ENCODE peak calls at places on chromosomes 11 and 22, in ten cellular contexts. Q is OCI-LY7; X is CD8-positive, alpha-beta memory T cell; B is mammary epithelial cell; N is psoas muscle; D is dorsolateral prefrontal cortex; V is AG09309; U is spleen; L is kidney epithelial cell; E is tibial artery. C is an unnamed sample.
A peak's percentile ranks its signal among the peaks of the same experiment; 100 is the strongest.

GRCh38 chr11:121964591-121964990 is 151.4 kb downstream of the BLID start:
- DNase-seq in Q (no peak), X (no peak), B (no peak), N (peak; percentile 49), D (no peak), V (no peak), U (no peak), L (no peak), E (no peak), C (no peak)

GRCh38 chr22:30998329-30998728 is 29.3 kb downstream of the TUG1 start:
- DNase-seq in Q (no peak), X (no peak), B (no peak), N (no peak), D (no peak), V (no peak), U (no peak), L (no peak), E (no peak), C (no peak)

GRCh38 chr22:41242396-41243117 is 1.8 kb upstream of the CHADL start:
- DNase-seq in Q (no peak), X (no peak), B (no peak), N (no peak), D (no peak), V (no peak), U (no peak), L (no peak), E (no peak), C (no peak)

GRCh38 chr22:37284126-37284806 is 2.0 kb downstream of the CYTH4 start:
- DNase-seq in Q (no peak), X (no peak), B (no peak), N (no peak), D (no peak), V (no peak), U (peak; percentile 80), L (no peak), E (no peak), C (no peak)

GRCh38 chr11:44737686-44738085 is 10.9 kb downstream of the TSPAN18 start:
- DNase-seq in Q (no peak), X (no peak), B (no peak), N (no peak), D (no peak), V (no peak), U (no peak), L (no peak), E (no peak), C (no peak)

GRCh38 chr22:50034126-50035081 is 21.8 kb upstream of the IL17REL start:
- DNase-seq in Q (no peak), X (no peak), B (no peak), N (no peak), D (no peak), V (no peak), U (peak; percentile 56), L (no peak), E (no peak), C (no peak)

GRCh38 chr11:46913484-46913883 is 4.9 kb downstream of the LRP4 start:
- DNase-seq in Q (no peak), X (no peak), B (no peak), N (no peak), D (no peak), V (no peak), U (no peak), L (no peak), E (no peak), C (no peak)

GRCh38 chr11:114026355-114026754 is 33.2 kb upstream of the ZBTB16 start:
- DNase-seq in Q (peak; percentile 21), X (peak; percentile 40), B (no peak), N (no peak), D (no peak), V (no peak), U (no peak), L (no peak), E (no peak), C (no peak)

GRCh38 chr11:93532285-93532789 is 10.9 kb downstream of the SMCO4 start:
- DNase-seq in Q (no peak), X (no peak), B (no peak), N (no peak), D (no peak), V (no peak), U (no peak), L (no peak), E (no peak), C (no peak)

GRCh38 chr22:20001082-20001638 is 15.5 kb downstream of the ARVCF start:
- DNase-seq in Q (no peak), X (no peak), B (no peak), N (no peak), D (no peak), V (no peak), U (peak; percentile 53), L (no peak), E (peak; percentile 48), C (no peak)

GRCh38 chr22:30386960-30387848 is at the start of gene RNF215:
- DNase-seq in Q (peak; percentile 86), X (peak; percentile 80), B (peak; percentile 59), N (peak; percentile 92), D (peak; percentile 70), V (peak; percentile 8), U (peak; percentile 96), L (no peak), E (peak; percentile 91), C (peak; percentile 27)

GRCh38 chr11:33670250-33671011 is 30.2 kb downstream of the C11orf91 start:
- DNase-seq in Q (no peak), X (no peak), B (peak; percentile 69), N (no peak), D (no peak), V (no peak), U (no peak), L (no peak), E (no peak), C (no peak)

GRCh38 chr11:119263352-119263940 is 53.5 kb downstream of the MCAM start:
- DNase-seq in Q (peak; percentile 23), X (peak; percentile 39), B (no peak), N (no peak), D (no peak), V (no peak), U (no peak), L (no peak), E (no peak), C (no peak)

GRCh38 chr22:23910496-23911190 is 16.5 kb downstream of the MIF start:
- DNase-seq in Q (no peak), X (no peak), B (no peak), N (no peak), D (no peak), V (no peak), U (no peak), L (no peak), E (peak; percentile 25), C (no peak)

GRCh38 chr11:85540635-85541034 is 86.5 kb downstream of the DLG2 start:
- DNase-seq in Q (no peak), X (no peak), B (no peak), N (peak; percentile 49), D (no peak), V (no peak), U (no peak), L (no peak), E (no peak), C (no peak)

DNA sequence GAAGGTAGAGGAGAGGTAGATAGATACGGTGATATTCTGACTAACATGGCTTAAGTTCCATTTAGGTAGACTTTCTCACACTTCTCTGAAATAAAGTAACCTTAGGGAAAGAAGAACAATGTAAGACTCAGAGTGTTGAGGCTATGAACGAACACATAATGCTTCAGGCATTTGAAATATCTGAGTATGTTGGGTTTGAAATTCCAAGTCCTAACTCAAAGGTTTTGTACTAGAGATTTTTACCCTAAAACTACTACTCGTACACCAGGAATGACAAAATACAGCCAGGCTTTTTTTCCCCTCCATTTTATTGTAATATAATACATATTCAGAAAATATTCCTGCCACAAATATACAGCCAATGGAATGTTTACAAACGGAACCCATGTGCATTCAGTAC is 592.6 kb downstream of the ETS1 start:
- DNase-seq in Q (no peak), X (no peak), B (peak; percentile 59), N (no peak), D (no peak), V (peak; percentile 23), U (no peak), L (peak; percentile 47), E (no peak), C (no peak)
- H3K4me3 ChIP-seq in Q (no peak overlapping the region), X (no peak overlapping the region), B (no peak overlapping the region), N (no peak overlapping the region), D (no peak overlapping the region), V (no peak overlapping the region), U (no peak overlapping the region), L (no peak overlapping the region), E (no peak overlapping the region), C (no peak overlapping the region)

GRCh38 chr22:18045794-18046193 is 21.4 kb upstream of the MICAL3 start:
- DNase-seq in Q (no peak), X (no peak), B (no peak), N (no peak), D (no peak), V (no peak), U (no peak), L (no peak), E (no peak), C (no peak)

GRCh38 chr22:18050065-18050464 is 25.7 kb upstream of the MICAL3 start:
- DNase-seq in Q (no peak), X (no peak), B (no peak), N (no peak), D (no peak), V (no peak), U (peak; percentile 15), L (no peak), E (no peak), C (no peak)

GRCh38 chr22:18048441-18048898 is 24.1 kb upstream of the MICAL3 start:
- DNase-seq in Q (no peak), X (no peak), B (no peak), N (peak; percentile 64), D (no peak), V (no peak), U (peak; percentile 72), L (no peak), E (peak; percentile 42), C (no peak)

GRCh38 chr22:18044548-18045271 is 20.3 kb upstream of the MICAL3 start:
- DNase-seq in Q (no peak), X (no peak), B (no peak), N (peak; percentile 76), D (peak; percentile 90), V (no peak), U (peak; percentile 76), L (no peak), E (peak; percentile 82), C (no peak)

GRCh38 chr22:18048041-18048440 is 23.7 kb upstream of the MICAL3 start:
- DNase-seq in Q (no peak), X (no peak), B (no peak), N (no peak), D (no peak), V (no peak), U (no peak), L (no peak), E (no peak), C (no peak)
- H3K4me3 ChIP-seq in Q (no peak overlapping the region), X (no peak overlapping the region), B (no peak overlapping the region), N (peak overlapping the region; percentile 57), D (peak overlapping the region; percentile 38), V (no peak overlapping the region), U (no peak overlapping the region), L (no peak overlapping the region), E (no peak overlapping the region), C (no peak overlapping the region)

GRCh38 chr11:72584293-72584921 is 89.8 kb downstream of the PDE2A start:
- DNase-seq in Q (no peak), X (peak; percentile 43), B (no peak), N (peak; percentile 78), D (no peak), V (no peak), U (peak; percentile 92), L (no peak), E (peak; percentile 84), C (no peak)
- H3K4me3 ChIP-seq in Q (no peak overlapping the region), X (peak overlapping the region; percentile 55), B (no peak overlapping the region), N (no peak overlapping the region), D (no peak overlapping the region), V (no peak overlapping the region), U (peak overlapping the region; percentile 32), L (no peak overlapping the region), E (peak overlapping the region; percentile 16), C (no peak overlapping the region)

GRCh38 chr11:68011046-68011943 is 1.2 kb downstream of the ALDH3B1 start:
- DNase-seq in Q (no peak), X (no peak), B (no peak), N (no peak), D (no peak), V (no peak), U (no peak), L (no peak), E (no peak), C (no peak)
- H3K4me3 ChIP-seq in Q (no peak overlapping the region), X (no peak overlapping the region), B (peak overlapping the region; percentile 49), N (peak overlapping the region; percentile 57), D (peak overlapping the region; percentile 32), V (peak overlapping the region; percentile 42), U (peak overlapping the region; percentile 30), L (no peak overlapping the region), E (peak overlapping the region; percentile 54), C (no peak overlapping the region)